ENCODE peak calls at places on chromosome 19, in seven cellular contexts. E, R, W, V, F, P and M are unnamed samples.

GRCh38 chr19:19202707-19203011 is 555 bp downstream of the NR2C2AP start:
- DNase-seq in E (no peak), W (no peak), P (no peak), F (no peak), V (no peak), R (no peak), M (no peak)

GRCh38 chr19:18789883-18790565 is 1.1 kb downstream of the COMP start:
- DNase-seq in F (no peak), R (no peak), P (peak; percentile 82), W (peak; percentile 70), E (no peak), V (no peak), M (no peak)

GRCh38 chr19:4976412-4977298 is 7.7 kb downstream of the KDM4B start:
- DNase-seq in R (peak; percentile 58), V (no peak), P (peak; percentile 70), F (peak; percentile 53), W (peak; percentile 34), E (no peak), M (no peak)

GRCh38 chr19:3465552-3465951 is 14.8 kb downstream of the SMIM24 start:
- DNase-seq in R (no peak), V (no peak), P (no peak), W (no peak), E (no peak), F (no peak), M (no peak)

GRCh38 chr19:45496349-45496953 is 396 bp downstream of the RTN2 start:
- DNase-seq in P (peak; percentile 91), W (peak; percentile 67), R (peak; percentile 29), V (no peak), F (no peak), E (no peak), M (no peak)

GRCh38 chr19:19468424-19469050 is 46.8 kb downstream of the TSSK6 start:
- DNase-seq in E (no peak), F (no peak), P (no peak), W (no peak), V (no peak), R (no peak), M (no peak)

GRCh38 chr19:19416280-19416679 is 10.8 kb downstream of the GATAD2A start:
- DNase-seq in W (no peak), F (no peak), V (no peak), P (no peak), R (no peak), E (no peak), M (no peak)

GRCh38 chr19:8307400-8307964 is 676 bp downstream of the CD320 start:
- DNase-seq in R (no peak), V (no peak), W (peak; percentile 55), F (peak; percentile 23), P (no peak), E (no peak), M (no peak)

GRCh38 chr19:15863272-15863671 is 34.6 kb downstream of the CYP4F2 start:
- DNase-seq in P (no peak), W (peak; percentile 65), R (no peak), E (peak; percentile 73), V (no peak), F (no peak), M (no peak)

GRCh38 chr19:17949956-17950309 is 17.0 kb upstream of the KCNN1 start:
- DNase-seq in R (no peak), P (peak; percentile 83), F (no peak), W (no peak), E (no peak), V (no peak), M (no peak)

GRCh38 chr19:21202865-21203494 is 61.1 kb downstream of the ZNF431 start:
- DNase-seq in W (peak; percentile 68), P (peak; percentile 63), F (no peak), R (peak; percentile 15), E (peak; percentile 32), V (peak; percentile 3), M (peak; percentile 8)

GRCh38 chr19:42325896-42326771 is 699 bp downstream of the MEGF8 start:
- DNase-seq in R (no peak), W (peak; percentile 36), V (no peak), F (no peak), P (no peak), E (no peak), M (no peak)

GRCh38 chr19:31532034-31532433 is 182.8 kb upstream of the TSHZ3 start:
- DNase-seq in R (no peak), P (peak; percentile 38), E (no peak), V (no peak), W (no peak), F (no peak), M (no peak)

GRCh38 chr19:58545286-58546068 is 1.6 kb downstream of the TRIM28 start:
- DNase-seq in F (no peak), W (peak; percentile 23), R (no peak), V (no peak), E (no peak), P (no peak), M (no peak)

GRCh38 chr19:4993683-4994082 is 24.8 kb downstream of the KDM4B start:
- DNase-seq in E (no peak), W (no peak), P (no peak), R (no peak), V (no peak), F (no peak), M (no peak)

GRCh38 chr19:7953576-7953975 is 10.1 kb upstream of the TIMM44 start:
- DNase-seq in R (no peak), P (no peak), W (no peak), V (no peak), F (no peak), E (no peak), M (no peak)

GRCh38 chr19:47228937-47229673 is 1.9 kb downstream of the BBC3 start:
- DNase-seq in W (peak; percentile 60), E (no peak), R (peak; percentile 67), V (no peak), P (no peak), F (peak; percentile 32), M (no peak)

GRCh38 chr19:3683866-3684816 is 16.1 kb downstream of the PIP5K1C start:
- DNase-seq in P (no peak), R (no peak), V (no peak), E (no peak), F (no peak), W (peak; percentile 79), M (peak; percentile 6)

GRCh38 chr19:46611791-46612190 is 10.7 kb downstream of the CALM3 start:
- DNase-seq in W (no peak), R (no peak), F (no peak), P (no peak), E (no peak), V (no peak), M (no peak)

GRCh38 chr19:12997967-12998940 is 3.0 kb downstream of the NFIX start:
- DNase-seq in W (no peak), V (no peak), F (no peak), P (no peak), R (no peak), E (no peak), M (no peak)

GRCh38 chr19:12995596-12996541 is 594 bp downstream of the NFIX start:
- DNase-seq in P (no peak), W (peak; percentile 41), R (peak; percentile 31), V (no peak), F (no peak), E (no peak), M (no peak)

GRCh38 chr19:12997225-12997966 is 2.1 kb downstream of the NFIX start:
- DNase-seq in E (no peak), F (no peak), P (no peak), W (no peak), V (no peak), R (no peak), M (no peak)

GRCh38 chr19:12994701-12995595 is at the start of gene NFIX:
- DNase-seq in P (no peak), F (peak; percentile 24), R (peak; percentile 32), E (no peak), W (peak; percentile 75), V (no peak), M (no peak)

DNA sequence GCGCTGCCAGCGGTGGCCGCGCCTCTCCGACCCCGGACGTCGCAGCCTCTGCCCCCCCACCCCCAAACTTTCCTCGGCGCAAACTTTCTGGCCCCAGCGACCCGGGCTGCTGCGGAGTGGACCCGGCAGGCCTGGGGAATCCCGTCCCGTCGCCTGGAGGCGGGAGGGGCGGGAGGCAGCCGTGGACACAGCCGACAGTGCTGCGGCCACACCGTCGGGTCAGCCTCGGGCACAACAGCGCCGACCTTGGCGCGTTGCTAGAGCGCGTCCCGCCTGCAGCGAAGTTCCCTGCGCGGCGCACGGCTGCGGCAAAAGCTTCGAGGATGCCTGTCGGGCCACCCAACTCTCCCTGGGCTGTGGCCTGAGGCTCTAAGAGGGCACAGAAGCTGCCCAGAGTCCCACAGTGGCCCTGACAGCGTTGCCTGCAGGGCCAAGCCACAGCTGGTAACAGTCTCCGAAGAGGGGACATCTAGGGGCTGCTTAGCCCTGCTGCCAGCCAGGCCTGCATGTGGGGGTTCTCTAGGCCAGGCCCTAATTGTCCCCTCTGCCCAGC is 1.3 kb downstream of the NFIX start:
- DNase-seq in W (peak; percentile 70), V (no peak), E (no peak), P (peak; percentile 81), F (peak; percentile 38), R (peak; percentile 23), M (no peak)
- TF ChIP-seq EZH2 in W (no peak), V (no peak), E (no peak), P (peak; percentile 100), F (no peak), R (no peak), M (no peak)

GRCh38 chr19:40101813-40102212 is 11.1 kb upstream of the ZNF780A start:
- DNase-seq in P (no peak), E (no peak), R (no peak), F (no peak), W (no peak), V (no peak), M (no peak)
- H3K9ac ChIP-seq in P (no peak overlapping the region), E (no peak overlapping the region), R (no peak overlapping the region), F (no peak overlapping the region), W (no peak overlapping the region), V (no peak overlapping the region), M (no peak overlapping the region)

GRCh38 chr19:10270180-10270615 is 722 bp upstream of the ICAM1 start:
- DNase-seq in W (peak; percentile 69), P (peak; percentile 57), R (no peak), V (no peak), F (no peak), E (no peak), M (no peak)
- TF ChIP-seq POLR2AphosphoS5 in W (no peak), P (no peak), R (no peak), V (no peak), F (no peak), E (no peak), M (no peak)

DNA sequence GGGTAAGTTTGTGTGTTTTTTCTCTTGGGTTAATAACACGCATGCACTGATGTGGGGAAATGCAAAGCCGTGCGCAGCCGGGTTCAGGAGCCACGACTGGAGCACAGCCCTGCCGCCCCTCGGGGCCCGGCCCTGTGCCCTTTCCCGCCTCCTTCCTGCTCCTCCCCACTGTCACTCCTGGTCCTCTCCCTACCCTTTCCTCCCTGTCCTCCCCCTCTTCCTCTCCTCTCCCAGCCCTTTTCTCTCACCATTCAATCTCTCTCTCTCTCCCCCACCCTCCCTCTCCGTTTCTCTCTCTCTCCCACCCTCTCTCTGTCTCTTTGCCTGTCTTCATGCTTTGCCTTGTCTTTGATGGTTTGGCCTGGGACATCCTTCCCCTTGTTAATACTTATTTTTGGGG is 27.2 kb downstream of the PLEKHJ1 start:
- DNase-seq in P (no peak), W (no peak), F (no peak), R (no peak), V (no peak), E (no peak), M (no peak)
- TF ChIP-seq EZH2 in P (no peak), W (no peak), F (no peak), R (no peak), V (no peak), E (no peak), M (no peak)